ENCODE peak calls at places on chromosomes 3 and 15, in seven cellular contexts. M, U, G, R, Y, B and D are unnamed samples.

GRCh38 chr3:157127831-157128767 is 31.8 kb downstream of the CCNL1 start:
- DNase-seq in G (peak), B (peak), U (no peak), Y (peak), R (no peak), M (peak), D (peak)

GRCh38 chr3:195903950-195904290 is 4.4 kb downstream of the TNK2 start:
- DNase-seq in Y (no peak), U (no peak), G (no peak), B (no peak), R (no peak), M (no peak), D (no peak)

GRCh38 chr3:115062009-115062408 is 85.1 kb downstream of the ZBTB20 start:
- DNase-seq in B (peak), R (peak), U (no peak), Y (no peak), G (no peak), M (no peak), D (no peak)

GRCh38 chr3:124300416-124300815 is 308.5 kb upstream of the ROPN1 start:
- DNase-seq in B (no peak), Y (no peak), G (no peak), R (no peak), M (no peak), U (no peak), D (no peak)

GRCh38 chr3:9793161-9793781 is 389 bp downstream of the ARPC4 start:
- DNase-seq in R (no peak), U (peak), G (no peak), Y (no peak), B (no peak), M (peak), D (no peak)

GRCh38 chr3:46465196-46465520 is 453 bp upstream of the LTF start:
- DNase-seq in R (no peak), B (no peak), U (no peak), Y (no peak), M (no peak), G (no peak), D (no peak)

GRCh38 chr3:194828126-194828525 is 142.4 kb downstream of the FAM43A start:
- DNase-seq in R (no peak), Y (no peak), G (no peak), U (no peak), B (no peak), M (no peak), D (no peak)

GRCh38 chr3:104846270-104846669 is 520.4 kb upstream of the ALCAM start:
- DNase-seq in R (no peak), U (no peak), M (peak), G (no peak), B (no peak), Y (peak), D (no peak)

GRCh38 chr15:97301166-97301565 is 659.3 kb upstream of the ARRDC4 start:
- DNase-seq in R (no peak), B (no peak), Y (no peak), M (no peak), G (no peak), U (no peak), D (no peak)

GRCh38 chr15:101013769-101014223 is 94.6 kb downstream of the LRRK1 start:
- DNase-seq in Y (no peak), U (no peak), R (no peak), B (no peak), M (no peak), G (no peak), D (no peak)

GRCh38 chr3:58101499-58102370 is 93.5 kb downstream of the FLNB start:
- DNase-seq in M (no peak), R (no peak), G (no peak), Y (no peak), B (peak), U (no peak), D (no peak)

GRCh38 chr3:173214576-173214975 is 73.5 kb upstream of the SPATA16 start:
- DNase-seq in Y (no peak), R (no peak), B (no peak), M (no peak), U (no peak), G (no peak), D (no peak)

GRCh38 chr3:145134738-145135137 is 1026.2 kb downstream of the PLOD2 start:
- DNase-seq in R (no peak), G (no peak), U (no peak), M (no peak), Y (no peak), B (no peak), D (no peak)

GRCh38 chr3:134078169-134078821 is 48.6 kb upstream of the SLCO2A1 start:
- DNase-seq in M (no peak), R (no peak), Y (no peak), U (no peak), B (no peak), G (no peak), D (no peak)

GRCh38 chr3:3429841-3430240 is 250.3 kb upstream of the CRBN start:
- DNase-seq in U (no peak), M (no peak), B (no peak), R (no peak), G (no peak), Y (no peak), D (no peak)

GRCh38 chr3:150059241-150059640 is 88.5 kb upstream of the PFN2 start:
- DNase-seq in M (no peak), U (no peak), G (no peak), R (no peak), Y (no peak), B (peak), D (no peak)

GRCh38 chr15:45572627-45573026 is 14.6 kb upstream of the BLOC1S6 start:
- DNase-seq in Y (no peak), B (no peak), U (no peak), M (no peak), G (no peak), R (no peak), D (no peak)

GRCh38 chr15:49589030-49589429 is 31.6 kb downstream of the FAM227B start:
- DNase-seq in R (no peak), M (no peak), B (no peak), G (no peak), Y (no peak), U (no peak), D (peak)

GRCh38 chr3:190696777-190697501 is 165.6 kb downstream of the GMNC start:
- DNase-seq in G (peak), B (no peak), R (no peak), U (peak), Y (no peak), M (no peak), D (no peak)

GRCh38 chr3:27289769-27290413 is 79.3 kb downstream of the NEK10 start:
- DNase-seq in U (no peak), G (no peak), R (no peak), Y (no peak), B (no peak), M (no peak), D (no peak)

GRCh38 chr15:59812185-59812870 is 123.2 kb upstream of the BNIP2 start:
- DNase-seq in M (no peak), G (no peak), R (no peak), U (no peak), Y (no peak), B (no peak), D (no peak)

GRCh38 chr15:69843927-69844326 is 253.8 kb downstream of the TLE3 start:
- DNase-seq in G (no peak), B (no peak), R (no peak), Y (no peak), M (no peak), U (no peak), D (no peak)

GRCh38 chr15:82999426-82999825 is 12.0 kb downstream of the C15orf40 start:
- DNase-seq in R (no peak), M (no peak), Y (no peak), U (no peak), B (no peak), G (no peak), D (no peak)

GRCh38 chr3:43998841-43999805 is 242.6 kb upstream of the TOPAZ1 start:
- DNase-seq in M (peak), U (peak), Y (no peak), G (no peak), B (no peak), R (peak), D (peak)

GRCh38 chr3:10434144-10434937 is 71.0 kb downstream of the ATP2B2 start:
- DNase-seq in R (no peak), Y (no peak), M (no peak), B (no peak), U (no peak), G (no peak), D (no peak)

GRCh38 chr3:46985588-46985987 is 6.1 kb downstream of the NBEAL2 start:
- DNase-seq in R (no peak), U (no peak), B (no peak), M (no peak), G (no peak), Y (no peak), D (no peak)

GRCh38 chr3:53230041-53230621 is 25.7 kb downstream of the TKT start:
- DNase-seq in B (no peak), G (no peak), M (no peak), Y (no peak), U (no peak), R (no peak), D (no peak)
- TF ChIP-seq CTCF in B (no peak), G (peak), M (peak), Y (peak), U (peak), R (no peak), D (no peak)

GRCh38 chr3:42979044-42979962 is at the start of gene GASK1A:
- DNase-seq in Y (no peak), G (no peak), U (peak), R (peak), M (no peak), B (peak), D (peak)
- H3K27ac ChIP-seq in Y (no peak), G (peak), U (no peak), R (no peak), M (no peak), B (peak), D (peak)

GRCh38 chr3:178538065-178538464 is 1.8 kb downstream of the KCNMB2 start:
- DNase-seq in M (no peak), Y (no peak), R (no peak), G (no peak), B (no peak), U (no peak), D (no peak)
- TF ChIP-seq CTCF in M (no peak), Y (no peak), R (no peak), G (no peak), B (no peak), U (no peak), D (no peak)

GRCh38 chr3:36647423-36647853 is 116.9 kb downstream of the DCLK3 start:
- DNase-seq in G (no peak), B (no peak), Y (no peak), U (no peak), R (no peak), M (peak), D (no peak)

GRCh38 chr3:36653095-36653494 is 111.3 kb downstream of the DCLK3 start:
- DNase-seq in B (no peak), M (peak), G (no peak), R (no peak), Y (no peak), U (no peak), D (no peak)

GRCh38 chr3:36649078-36649477 is 115.3 kb downstream of the DCLK3 start:
- DNase-seq in M (no peak), U (no peak), B (no peak), G (no peak), Y (no peak), R (no peak), D (no peak)

GRCh38 chr3:36650271-36650671 is 114.1 kb downstream of the DCLK3 start:
- DNase-seq in B (no peak), Y (no peak), R (no peak), M (peak), U (no peak), G (no peak), D (no peak)

GRCh38 chr3:36648241-36649034 is 115.9 kb downstream of the DCLK3 start:
- DNase-seq in G (peak), U (no peak), R (no peak), M (peak), B (no peak), Y (peak), D (peak)
- H3K27ac ChIP-seq in G (no peak), U (no peak), R (no peak), M (peak), B (no peak), Y (no peak), D (no peak)

GRCh38 chr3:183449391-183449790 is 21.0 kb upstream of the MCF2L2 start:
- DNase-seq in G (no peak), R (no peak), U (peak), M (peak), Y (no peak), B (no peak), D (no peak)
- TF ChIP-seq CTCF in G (no peak), R (peak), U (peak), M (peak), Y (peak), B (no peak), D (no peak)

GRCh38 chr3:70342149-70342548 is 29.7 kb upstream of the MDFIC2 start:
- DNase-seq in M (no peak), U (no peak), G (no peak), Y (no peak), R (no peak), B (no peak), D (no peak)
- H3K27ac ChIP-seq in M (no peak), U (no peak), G (no peak), Y (no peak), R (no peak), B (no peak), D (no peak)

DNA sequence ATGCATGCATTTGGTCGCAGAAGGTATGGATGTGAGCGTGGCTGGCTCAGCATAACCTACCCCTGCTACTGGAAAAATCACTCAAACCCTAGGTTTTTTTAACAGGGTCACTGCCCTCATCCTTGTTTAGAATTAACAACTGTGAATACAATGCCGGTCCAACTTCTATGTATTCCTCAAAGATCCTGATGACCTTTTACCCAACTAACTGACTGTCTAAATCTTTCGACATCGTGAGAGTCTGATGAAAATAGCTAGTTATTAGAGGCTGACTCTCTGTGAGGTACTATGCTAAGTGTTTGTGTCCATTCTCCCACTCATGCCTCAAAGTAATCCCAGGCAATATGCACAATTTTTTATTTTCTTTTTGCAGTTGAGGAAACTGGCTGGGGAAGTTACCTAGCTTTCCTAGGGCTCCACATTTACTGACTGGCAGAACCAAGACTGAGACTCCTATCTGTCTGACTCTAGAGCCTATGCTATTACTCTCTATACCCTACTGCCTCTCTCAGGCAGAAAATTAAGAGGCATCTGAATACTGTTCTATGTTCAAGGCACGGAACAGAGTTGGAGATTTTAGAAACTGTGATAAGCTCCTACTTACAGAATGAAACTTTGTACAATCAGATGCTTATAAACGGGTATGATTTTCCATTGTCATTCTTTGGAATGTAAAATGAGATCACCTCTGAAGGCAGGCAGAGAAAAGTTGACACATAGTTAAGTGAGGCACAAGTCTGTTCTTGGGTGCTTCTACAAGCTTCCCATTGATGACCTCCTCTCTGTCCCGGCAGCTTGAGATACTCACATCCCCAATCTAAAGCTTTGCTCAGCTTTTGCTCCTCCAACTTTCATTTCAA is 56.4 kb downstream of the FILIP1L start:
- DNase-seq in B (no peak), G (no peak), Y (no peak), U (no peak), M (no peak), R (no peak), D (no peak)
- TF ChIP-seq CTCF in B (no peak), G (no peak), Y (no peak), U (no peak), M (peak), R (no peak), D (no peak)

GRCh38 chr15:66423149-66423548 is 36.4 kb downstream of the MAP2K1 start:
- DNase-seq in M (no peak), Y (no peak), R (no peak), G (no peak), U (no peak), B (no peak), D (no peak)
- H3K27ac ChIP-seq in M (no peak), Y (no peak), R (no peak), G (no peak), U (no peak), B (no peak), D (no peak)

GRCh38 chr15:80367661-80368060 is 36.5 kb upstream of the ARNT2 start:
- DNase-seq in U (no peak), R (no peak), Y (no peak), B (no peak), G (no peak), M (no peak), D (no peak)

GRCh38 chr15:80371924-80372323 is 32.3 kb upstream of the ARNT2 start:
- DNase-seq in M (no peak), Y (no peak), R (no peak), B (no peak), G (no peak), U (no peak), D (no peak)

DNA sequence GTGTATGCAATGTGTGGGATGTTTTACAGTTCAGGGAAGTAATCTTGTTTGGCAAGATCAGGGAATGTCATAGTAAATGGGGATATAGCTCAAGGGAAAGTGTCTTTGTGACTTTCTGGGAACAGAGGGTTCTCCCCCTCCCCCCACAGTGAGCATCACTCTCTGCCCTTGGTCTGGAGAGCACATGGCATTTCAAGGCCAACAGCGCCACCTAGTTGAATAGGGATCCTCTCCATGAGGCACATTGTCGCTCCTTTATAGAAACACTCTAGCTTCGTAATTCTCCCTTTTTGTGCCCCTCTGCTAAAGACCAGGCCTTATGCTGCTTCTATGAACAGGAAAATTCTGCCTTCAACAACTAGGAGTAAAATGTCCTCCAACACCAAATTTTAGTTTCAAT is 37.1 kb upstream of the ARNT2 start:
- DNase-seq in U (peak), M (peak), R (no peak), Y (no peak), G (peak), B (no peak), D (no peak)
- TF ChIP-seq CTCF in U (peak), M (peak), R (no peak), Y (peak), G (peak), B (no peak), D (no peak)